ENCODE peak calls at places on chromosomes 11 and 22, in ten cellular contexts. N, I, L, C, F, J, O, M, T and E are unnamed samples.
A peak's percentile ranks its signal among the peaks of the same experiment; 100 is the strongest.

GRCh38 chr11:78319453-78319955 is 98.1 kb downstream of the GAB2 start:
- DNase-seq in N (no peak), I (no peak), L (no peak), C (no peak), F (no peak), J (peak; percentile 29), O (no peak), M (no peak), T (peak; percentile 45), E (no peak)

GRCh38 chr11:128686745-128687177 is 7.1 kb upstream of the FLI1 start:
- DNase-seq in N (peak; percentile 55), I (no peak), L (peak; percentile 59), C (no peak), F (peak; percentile 89), J (peak; percentile 85), O (no peak), M (peak; percentile 39), T (peak; percentile 31), E (no peak)

GRCh38 chr11:61108847-61109585 is 6.7 kb downstream of the CD5 start:
- DNase-seq in N (no peak), I (no peak), L (no peak), C (no peak), F (no peak), J (no peak), O (no peak), M (no peak), T (no peak), E (no peak)

GRCh38 chr11:1480555-1481482 is 5.8 kb downstream of the MOB2 start:
- DNase-seq in N (peak; percentile 12), I (no peak), L (no peak), C (no peak), F (no peak), J (no peak), O (no peak), M (no peak), T (no peak), E (no peak)

GRCh38 chr11:17753153-17753552 is 18.6 kb downstream of the KCNC1 start:
- DNase-seq in N (peak; percentile 7), I (no peak), L (no peak), C (peak; percentile 62), F (no peak), J (no peak), O (no peak), M (no peak), T (no peak), E (no peak)

GRCh38 chr11:77030834-77031414 is 3.3 kb upstream of the B3GNT6 start:
- DNase-seq in N (no peak), I (no peak), L (no peak), C (no peak), F (no peak), J (no peak), O (no peak), M (no peak), T (no peak), E (no peak)

GRCh38 chr11:104764718-104765045 is 133.6 kb downstream of the CASP12 start:
- DNase-seq in N (no peak), I (no peak), L (no peak), C (no peak), F (no peak), J (peak; percentile 22), O (no peak), M (no peak), T (no peak), E (no peak)

GRCh38 chr11:122882809-122883681 is 486 bp downstream of the JHY start:
- DNase-seq in N (peak; percentile 55), I (peak; percentile 18), L (peak; percentile 76), C (peak; percentile 55), F (peak; percentile 92), J (peak; percentile 81), O (no peak), M (peak; percentile 42), T (peak; percentile 58), E (no peak)

GRCh38 chr11:46050065-46050464 is 71.2 kb downstream of the PHF21A start:
- DNase-seq in N (no peak), I (peak; percentile 2), L (peak; percentile 8), C (peak; percentile 56), F (no peak), J (peak; percentile 68), O (peak; percentile 11), M (no peak), T (peak; percentile 63), E (peak; percentile 57)

GRCh38 chr11:35781342-35782171 is 119.0 kb downstream of the TRIM44 start:
- DNase-seq in N (no peak), I (no peak), L (no peak), C (no peak), F (no peak), J (no peak), O (no peak), M (no peak), T (peak; percentile 57), E (no peak)

GRCh38 chr22:45538284-45538683 is 35.6 kb downstream of the FBLN1 start:
- DNase-seq in N (no peak), I (no peak), L (no peak), C (no peak), F (no peak), J (no peak), O (no peak), M (no peak), T (no peak), E (no peak)

GRCh38 chr11:1506981-1507380 is 20.4 kb upstream of the MOB2 start:
- DNase-seq in N (peak; percentile 10), I (no peak), L (no peak), C (no peak), F (no peak), J (no peak), O (no peak), M (no peak), T (no peak), E (no peak)

GRCh38 chr11:58905716-58906547 is 33.4 kb upstream of the GLYATL1 start:
- DNase-seq in N (peak; percentile 63), I (peak; percentile 64), L (peak; percentile 82), C (peak; percentile 35), F (peak; percentile 87), J (peak; percentile 97), O (peak; percentile 84), M (no peak), T (peak; percentile 91), E (peak; percentile 69)

GRCh38 chr11:11037162-11037732 is 179.4 kb upstream of the ZBED5 start:
- DNase-seq in N (no peak), I (no peak), L (no peak), C (no peak), F (no peak), J (no peak), O (no peak), M (no peak), T (no peak), E (no peak)

GRCh38 chr22:29095459-29095858 is 22.6 kb downstream of the KREMEN1 start:
- DNase-seq in N (no peak), I (no peak), L (no peak), C (no peak), F (no peak), J (no peak), O (no peak), M (no peak), T (no peak), E (no peak)

GRCh38 chr11:118938491-118939411 is 13.0 kb upstream of the BCL9L start:
- DNase-seq in N (no peak), I (no peak), L (no peak), C (no peak), F (no peak), J (no peak), O (no peak), M (no peak), T (peak; percentile 52), E (no peak)

GRCh38 chr22:46078241-46079092 is 71.9 kb upstream of the PPARA start:
- DNase-seq in N (peak; percentile 82), I (no peak), L (no peak), C (peak; percentile 93), F (peak; percentile 95), J (no peak), O (no peak), M (no peak), T (peak; percentile 77), E (no peak)

GRCh38 chr11:61297741-61298140 is 2.6 kb upstream of the VWCE start:
- DNase-seq in N (no peak), I (no peak), L (no peak), C (no peak), F (no peak), J (peak; percentile 80), O (peak; percentile 87), M (no peak), T (peak; percentile 99), E (peak; percentile 79)

GRCh38 chr22:44182591-44183588 is 2.2 kb downstream of the PARVG start:
- DNase-seq in N (peak; percentile 48), I (no peak), L (no peak), C (no peak), F (no peak), J (no peak), O (no peak), M (peak; percentile 74), T (no peak), E (no peak)

GRCh38 chr11:73034330-73034729 is 107.8 kb downstream of the FCHSD2 start:
- DNase-seq in N (no peak), I (no peak), L (no peak), C (no peak), F (no peak), J (no peak), O (no peak), M (no peak), T (no peak), E (no peak)

GRCh38 chr11:67282155-67282875 is 6.8 kb upstream of the ANKRD13D start:
- DNase-seq in N (peak; percentile 17), I (no peak), L (no peak), C (no peak), F (no peak), J (no peak), O (no peak), M (no peak), T (no peak), E (no peak)

GRCh38 chr11:112310414-112310813 is 49.8 kb upstream of the PLET1 start:
- DNase-seq in N (no peak), I (no peak), L (no peak), C (no peak), F (no peak), J (no peak), O (no peak), M (no peak), T (peak; percentile 51), E (no peak)

GRCh38 chr11:126949066-126949945 is 51.3 kb downstream of the KIRREL3 start:
- DNase-seq in N (no peak), I (no peak), L (no peak), C (peak; percentile 63), F (no peak), J (no peak), O (no peak), M (no peak), T (peak; percentile 29), E (no peak)

GRCh38 chr11:20013346-20014066 is 146.8 kb downstream of the DBX1 start:
- DNase-seq in N (peak; percentile 35), I (no peak), L (no peak), C (no peak), F (no peak), J (peak; percentile 84), O (no peak), M (no peak), T (no peak), E (no peak)

GRCh38 chr22:22156716-22157499 is 87.7 kb upstream of the VPREB1 start:
- DNase-seq in N (no peak), I (peak; percentile 45), L (peak; percentile 60), C (peak; percentile 59), F (no peak), J (peak; percentile 90), O (peak; percentile 52), M (peak; percentile 80), T (peak; percentile 71), E (peak; percentile 15)

GRCh38 chr22:19576460-19577421 is 52.5 kb upstream of the CLDN5 start:
- DNase-seq in N (peak; percentile 42), I (no peak), L (peak; percentile 28), C (no peak), F (peak; percentile 86), J (no peak), O (no peak), M (no peak), T (peak; percentile 69), E (no peak)

GRCh38 chr11:130037881-130038601 is 31.7 kb upstream of the APLP2 start:
- DNase-seq in N (no peak), I (no peak), L (no peak), C (no peak), F (no peak), J (no peak), O (no peak), M (no peak), T (peak; percentile 34), E (no peak)

GRCh38 chr11:2778630-2779498 is 79.1 kb upstream of the KCNQ1OT1 start:
- DNase-seq in N (peak; percentile 78), I (peak; percentile 20), L (no peak), C (peak; percentile 91), F (peak; percentile 92), J (peak; percentile 84), O (no peak), M (no peak), T (no peak), E (no peak)